ENCODE peak calls at places on chromosomes 7 and 10, in nine cellular contexts. Z, L, U, E, H, Y, G, J and F are unnamed samples.

GRCh38 chr7:151416921-151417320 is 7.1 kb upstream of the WDR86 start:
- DNase-seq in Z (no peak), L (no peak), U (no peak), E (no peak), H (peak), Y (no peak), G (peak), J (no peak), F (no peak)

GRCh38 chr10:69866688-69867461 is 65.2 kb downstream of the COL13A1 start:
- DNase-seq in Z (no peak), L (no peak), U (no peak), E (no peak), H (peak), Y (no peak), G (no peak), J (no peak), F (peak)

GRCh38 chr10:30645340-30645827 is 15.8 kb upstream of the LYZL2 start:
- DNase-seq in Z (peak), L (no peak), U (no peak), E (no peak), H (peak), Y (no peak), G (peak), J (no peak), F (peak)

GRCh38 chr7:155190608-155191536 is 106.8 kb upstream of the INSIG1 start:
- DNase-seq in Z (no peak), L (peak), U (peak), E (peak), H (no peak), Y (peak), G (no peak), J (peak), F (peak)

GRCh38 chr7:44309271-44310091 is 15.9 kb downstream of the CAMK2B start:
- DNase-seq in Z (no peak), L (peak), U (no peak), E (no peak), H (peak), Y (peak), G (no peak), J (no peak), F (peak)

GRCh38 chr10:43944742-43945730 is 296.4 kb upstream of the ZNF32 start:
- DNase-seq in Z (no peak), L (no peak), U (no peak), E (no peak), H (no peak), Y (no peak), G (no peak), J (no peak), F (no peak)

GRCh38 chr7:115499966-115500365 is 530.6 kb downstream of the TFEC start:
- DNase-seq in Z (no peak), L (no peak), U (no peak), E (no peak), H (no peak), Y (no peak), G (no peak), J (no peak), F (no peak)

GRCh38 chr7:42550706-42551470 is 313.9 kb upstream of the GLI3 start:
- DNase-seq in Z (no peak), L (no peak), U (no peak), E (no peak), H (peak), Y (no peak), G (no peak), J (no peak), F (no peak)

GRCh38 chr7:142925413-142925812 is 8.1 kb downstream of the TRPV5 start:
- DNase-seq in Z (no peak), L (no peak), U (no peak), E (peak), H (no peak), Y (no peak), G (no peak), J (no peak), F (no peak)

GRCh38 chr10:72615985-72616384 is 9.9 kb downstream of the MICU1 start:
- DNase-seq in Z (no peak), L (no peak), U (no peak), E (no peak), H (no peak), Y (no peak), G (no peak), J (no peak), F (no peak)

GRCh38 chr7:17770710-17771375 is 169.5 kb downstream of the SNX13 start:
- DNase-seq in Z (no peak), L (no peak), U (no peak), E (no peak), H (no peak), Y (no peak), G (peak), J (no peak), F (no peak)

GRCh38 chr7:85890244-85890811 is 703.5 kb upstream of the SEMA3D start:
- DNase-seq in Z (no peak), L (no peak), U (no peak), E (peak), H (peak), Y (no peak), G (peak), J (no peak), F (peak)

GRCh38 chr10:130080461-130080814 is 30.2 kb downstream of the C10orf143 start:
- DNase-seq in Z (no peak), L (no peak), U (no peak), E (no peak), H (no peak), Y (no peak), G (no peak), J (no peak), F (no peak)